ENCODE peak calls at places on chromosome 14, in five cellular contexts. W is GM12878, N is K562, K is HepG2, R is H1. A is an unnamed sample.

GRCh38 chr14:34012978-34013713 is 62.3 kb upstream of the EGLN3 start:
- DNase-seq in K (no peak), N (no peak), W (peak), R (no peak), A (no peak)

GRCh38 chr14:65348137-65348536 is 64.4 kb upstream of the FUT8 start:
- DNase-seq in R (no peak), W (no peak), K (no peak), N (no peak), A (no peak)

GRCh38 chr14:20873370-20874177 is 17.6 kb upstream of the RNASE3 start:
- DNase-seq in N (peak), K (peak), R (peak), W (no peak), A (peak)

GRCh38 chr14:95290021-95290420 is 29.7 kb downstream of the CLMN start:
- DNase-seq in K (no peak), N (no peak), W (no peak), R (no peak), A (no peak)

GRCh38 chr14:21414137-21414631 is 30.4 kb upstream of the SUPT16H start:
- DNase-seq in R (no peak), W (peak), N (no peak), K (no peak), A (no peak)

GRCh38 chr14:66268802-66269334 is 217.3 kb upstream of the CCDC196 start:
- DNase-seq in N (no peak), W (no peak), R (no peak), K (no peak), A (no peak)

GRCh38 chr14:88346048-88346639 is 23.1 kb upstream of the KCNK10 start:
- DNase-seq in W (no peak), K (peak), R (no peak), N (peak), A (no peak)

GRCh38 chr14:59221558-59221957 is 33.1 kb downstream of the DAAM1 start:
- DNase-seq in K (no peak), N (no peak), W (no peak), R (no peak), A (no peak)

GRCh38 chr14:54803396-54803795 is 99.2 kb downstream of the GCH1 start:
- DNase-seq in R (no peak), W (no peak), K (no peak), N (no peak), A (no peak)

GRCh38 chr14:96117101-96117897 is 78.1 kb downstream of the C14orf132 start:
- DNase-seq in W (no peak), R (no peak), K (no peak), N (no peak), A (no peak)

GRCh38 chr14:48725001-48725734 is 861.0 kb downstream of the RPS29 start:
- DNase-seq in W (no peak), R (no peak), K (no peak), N (no peak), A (no peak)

GRCh38 chr14:92563359-92563758 is 49.8 kb downstream of the RIN3 start:
- DNase-seq in R (no peak), W (peak), N (no peak), K (no peak), A (no peak)

GRCh38 chr14:95305940-95306339 is 13.8 kb downstream of the CLMN start:
- DNase-seq in W (no peak), R (no peak), K (no peak), N (no peak), A (no peak)

GRCh38 chr14:87161502-87161901 is 831.5 kb downstream of the GALC start:
- DNase-seq in K (no peak), W (no peak), R (no peak), N (no peak), A (no peak)

GRCh38 chr14:61479746-61480502 is 158.5 kb downstream of the PRKCH start:
- DNase-seq in R (no peak), N (no peak), W (no peak), K (no peak), A (no peak)

GRCh38 chr14:83419420-83419819 is 1885.8 kb upstream of the SEL1L start:
- DNase-seq in W (no peak), K (no peak), R (no peak), N (no peak), A (no peak)

GRCh38 chr14:24880689-24881088 is 169.3 kb downstream of the STXBP6 start:
- DNase-seq in R (no peak), W (no peak), N (no peak), K (no peak), A (no peak)

GRCh38 chr14:52117433-52117832 is 48.6 kb upstream of the NID2 start:
- DNase-seq in N (no peak), R (no peak), K (no peak), W (no peak), A (no peak)

GRCh38 chr14:88384653-88385205 is 728 bp upstream of the SPATA7 start:
- DNase-seq in R (no peak), W (no peak), K (no peak), N (peak), A (no peak)

GRCh38 chr14:70188292-70188607 is 501 bp downstream of the SLC8A3 start:
- DNase-seq in K (no peak), R (no peak), W (no peak), N (no peak), A (no peak)

GRCh38 chr14:32012062-32012461 is 65.0 kb upstream of the ARHGAP5 start:
- DNase-seq in K (no peak), W (no peak), R (no peak), N (no peak), A (no peak)

GRCh38 chr14:74630881-74631690 is 19.0 kb upstream of the LTBP2 start:
- DNase-seq in K (no peak), W (no peak), R (no peak), N (no peak), A (no peak)

GRCh38 chr14:92549853-92550244 is 36.3 kb downstream of the RIN3 start:
- DNase-seq in W (no peak), K (no peak), R (no peak), N (no peak), A (no peak)

GRCh38 chr14:84254205-84254788 is 1275.6 kb upstream of the FLRT2 start:
- DNase-seq in R (no peak), N (no peak), W (no peak), K (no peak), A (no peak)

GRCh38 chr14:61211476-61212262 is 69.5 kb downstream of the TMEM30B start:
- DNase-seq in W (no peak), N (no peak), K (no peak), R (no peak), A (no peak)

GRCh38 chr14:61623927-61624326 is 71.4 kb upstream of the HIF1A start:
- DNase-seq in W (no peak), N (no peak), R (no peak), K (no peak), A (no peak)

GRCh38 chr14:69484444-69485113 is at the start of gene PLEKHD1:
- DNase-seq in K (no peak), R (peak), N (no peak), W (no peak), A (peak)

GRCh38 chr14:71625175-71625574 is 307.1 kb upstream of the RGS6 start:
- DNase-seq in K (no peak), R (no peak), W (no peak), N (no peak), A (no peak)

GRCh38 chr14:56143025-56143424 is 24.8 kb downstream of the PELI2 start:
- DNase-seq in W (no peak), N (no peak), K (no peak), R (no peak), A (no peak)

GRCh38 chr14:21734457-21735074 is 60.9 kb upstream of the OR4E1 start:
- DNase-seq in K (peak), R (no peak), N (peak), W (peak), A (no peak)

GRCh38 chr14:84090837-84091236 is 1439.1 kb upstream of the FLRT2 start:
- DNase-seq in R (no peak), N (no peak), W (no peak), K (no peak), A (no peak)

GRCh38 chr14:79661762-79662161 is 549.5 kb downstream of the DIO2 start:
- DNase-seq in N (no peak), R (no peak), W (no peak), K (no peak), A (no peak)

GRCh38 chr14:88323520-88324199 is 591 bp upstream of the KCNK10 start:
- DNase-seq in K (no peak), N (no peak), W (no peak), R (no peak), A (peak)

GRCh38 chr14:39154594-39155189 is 15.4 kb downstream of the TRAPPC6B start:
- DNase-seq in K (no peak), R (no peak), N (no peak), W (no peak), A (no peak)

GRCh38 chr14:21860172-21860571 is 186.6 kb upstream of the OR4E1 start:
- DNase-seq in N (peak), W (no peak), R (no peak), K (peak), A (peak)

GRCh38 chr14:44988694-44989093 is 26.7 kb downstream of the TOGARAM1 start:
- DNase-seq in R (no peak), N (no peak), W (no peak), K (no peak), A (no peak)

GRCh38 chr14:76328457-76329137 is 47.3 kb upstream of the ESRRB start:
- DNase-seq in K (peak), R (no peak), W (no peak), N (no peak), A (no peak)
- TF ChIP-seq ATF2 in K (no peak), R (no peak), W (no peak), N (no peak), A (no peak)

GRCh38 chr14:101116065-101116464 is 212.5 kb upstream of the RTL1 start:
- DNase-seq in W (no peak), N (no peak), R (no peak), K (no peak), A (no peak)

GRCh38 chr14:101115652-101116051 is 212.1 kb upstream of the RTL1 start:
- DNase-seq in N (no peak), R (no peak), W (no peak), K (no peak), A (no peak)

GRCh38 chr14:101116486-101117130 is 213.1 kb upstream of the RTL1 start:
- DNase-seq in R (no peak), N (no peak), K (no peak), W (no peak), A (no peak)

GRCh38 chr14:101118746-101119610 is 215.5 kb upstream of the RTL1 start:
- DNase-seq in W (no peak), K (no peak), R (no peak), N (no peak), A (no peak)

GRCh38 chr14:101117543-101117942 is 214.0 kb upstream of the RTL1 start:
- DNase-seq in K (no peak), R (no peak), W (no peak), N (no peak), A (no peak)
- TF ChIP-seq ATF2 in K (no peak), R (no peak), W (no peak), N (no peak), A (no peak)

GRCh38 chr14:104546591-104547309 is 32.8 kb upstream of the C14orf180 start:
- DNase-seq in W (no peak), R (no peak), K (no peak), N (no peak), A (no peak)

GRCh38 chr14:104546021-104546491 is 33.5 kb upstream of the C14orf180 start:
- DNase-seq in W (no peak), R (no peak), K (no peak), N (no peak), A (no peak)

GRCh38 chr14:104544362-104544761 is 35.2 kb upstream of the C14orf180 start:
- DNase-seq in R (no peak), K (no peak), W (no peak), N (no peak), A (no peak)

GRCh38 chr14:104547310-104547997 is 32.1 kb upstream of the C14orf180 start:
- DNase-seq in N (no peak), R (no peak), K (no peak), W (no peak), A (no peak)

GRCh38 chr14:104545151-104545931 is 34.2 kb upstream of the C14orf180 start:
- DNase-seq in K (no peak), W (no peak), R (no peak), N (no peak), A (no peak)
- TF ChIP-seq ATF2 in K (no peak), W (no peak), R (no peak), N (no peak), A (no peak)

DNA sequence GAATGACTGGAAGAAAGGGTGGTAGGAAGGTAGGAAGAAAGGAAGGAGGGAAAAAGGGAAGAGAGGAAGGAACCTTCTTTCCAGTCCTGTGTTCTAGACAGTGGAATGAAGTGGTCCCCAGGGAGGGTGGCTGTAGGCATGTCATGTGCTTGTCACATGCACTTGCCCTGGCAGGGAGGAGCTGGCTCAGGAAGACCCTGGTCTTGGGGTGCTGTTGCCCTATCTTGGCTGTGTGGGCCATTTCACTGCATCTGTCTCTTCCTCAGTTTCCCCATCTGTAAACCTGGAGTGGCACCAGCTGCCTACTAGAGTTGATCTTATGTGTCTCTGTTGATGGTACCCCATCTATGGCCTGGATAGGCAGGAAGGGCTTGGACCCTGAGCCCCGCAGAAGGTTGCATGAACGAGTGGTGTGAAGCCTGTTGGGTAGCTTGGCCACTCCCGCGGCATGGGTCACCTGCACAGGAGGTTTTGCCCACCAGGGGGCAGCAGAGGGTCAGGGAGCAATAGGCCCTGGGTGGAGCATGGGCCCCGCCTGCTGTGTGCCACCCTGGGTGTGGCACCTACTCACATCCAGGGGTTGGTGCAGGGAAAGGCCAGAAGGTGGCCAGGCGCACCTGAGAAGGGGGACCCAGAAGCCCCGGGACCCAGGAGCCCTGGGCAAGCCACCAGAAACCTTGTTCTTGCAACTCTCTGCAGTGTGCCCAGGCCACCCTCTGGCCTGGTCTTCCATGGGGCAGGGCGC is 25.1 kb downstream of the MEG3 start:
- DNase-seq in N (peak), R (peak), K (peak), W (no peak), A (peak)
- TF ChIP-seq ATF2 in N (no peak), R (no peak), K (no peak), W (no peak), A (no peak)

GRCh38 chr14:101817511-101818001 is 56.0 kb downstream of the PPP2R5C start:
- DNase-seq in R (no peak), K (no peak), N (peak), W (no peak), A (no peak)
- TF ChIP-seq ATF2 in R (no peak), K (no peak), N (no peak), W (no peak), A (no peak)

GRCh38 chr14:50964683-50965390 is 20.6 kb upstream of the PYGL start:
- DNase-seq in R (no peak), W (no peak), K (peak), N (no peak), A (no peak)
- TF ChIP-seq ATF2 in R (no peak), W (no peak), K (no peak), N (no peak), A (no peak)

GRCh38 chr14:51020024-51020710 is 74.7 kb downstream of the TRIM9 start:
- DNase-seq in N (no peak), K (no peak), R (no peak), W (no peak), A (no peak)

GRCh38 chr14:51022769-51023168 is 72.1 kb downstream of the TRIM9 start:
- DNase-seq in K (no peak), W (no peak), N (no peak), R (no peak), A (no peak)

GRCh38 chr14:51014625-51015024 is 70.3 kb upstream of the PYGL start:
- DNase-seq in W (no peak), R (no peak), K (no peak), N (no peak), A (no peak)

GRCh38 chr14:51019089-51019488 is 74.8 kb upstream of the PYGL start:
- DNase-seq in R (no peak), K (no peak), N (no peak), W (no peak), A (no peak)

DNA sequence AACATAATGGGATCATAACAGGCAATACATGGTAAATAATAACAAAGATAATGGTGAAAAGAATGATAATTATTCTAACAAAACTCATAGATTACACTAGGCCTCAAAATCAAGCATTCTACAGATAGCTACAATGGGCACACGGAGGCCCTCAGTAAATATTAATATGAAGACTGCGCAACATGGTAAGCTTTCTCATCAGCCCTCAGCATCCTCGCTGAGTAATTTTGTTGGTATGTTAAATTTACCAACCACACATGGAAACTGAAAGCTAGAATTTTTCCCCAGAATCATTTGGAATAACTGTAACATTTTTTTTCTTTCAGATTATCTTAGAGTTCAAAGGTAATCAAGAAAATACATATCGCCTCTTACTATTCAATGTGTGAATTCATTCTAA is 74.2 kb upstream of the PYGL start:
- DNase-seq in W (no peak), K (no peak), N (no peak), R (no peak), A (no peak)
- TF ChIP-seq ATF2 in W (no peak), K (no peak), N (no peak), R (no peak), A (no peak)

GRCh38 chr14:94100847-94101246 is 9.7 kb upstream of the IFI27 start:
- DNase-seq in K (no peak), W (no peak), N (no peak), R (no peak), A (no peak)

GRCh38 chr14:94099006-94099405 is 11.5 kb upstream of the IFI27 start:
- DNase-seq in K (no peak), W (no peak), N (no peak), R (no peak), A (no peak)

GRCh38 chr14:94103554-94104165 is 6.9 kb upstream of the IFI27 start:
- DNase-seq in R (no peak), K (no peak), N (no peak), W (no peak), A (no peak)

GRCh38 chr14:94102768-94103482 is 7.6 kb upstream of the IFI27 start:
- DNase-seq in W (no peak), K (no peak), R (no peak), N (no peak), A (no peak)

DNA sequence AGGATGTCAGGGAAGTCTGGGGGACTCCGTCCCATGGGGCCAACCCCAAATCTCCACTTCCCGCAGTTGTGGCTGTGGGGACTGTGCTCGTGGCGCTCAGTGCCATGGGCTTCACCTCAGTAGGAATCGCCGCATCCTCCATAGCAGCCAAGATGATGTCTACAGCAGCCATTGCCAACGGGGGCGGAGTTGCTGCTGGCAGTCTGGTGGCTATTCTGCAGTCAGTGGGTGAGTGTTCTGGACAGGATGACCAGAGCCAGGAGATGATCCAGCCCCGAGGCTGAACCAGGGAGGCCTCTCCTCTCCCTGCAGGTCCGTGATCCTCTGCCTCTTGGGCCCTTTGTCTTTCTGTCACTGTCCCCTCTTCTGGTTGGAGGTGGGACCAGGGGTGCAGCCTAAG is 8.8 kb upstream of the IFI27 start:
- DNase-seq in R (no peak), N (no peak), K (no peak), W (no peak), A (no peak)
- TF ChIP-seq ATF2 in R (no peak), N (no peak), K (no peak), W (no peak), A (no peak)

DNA sequence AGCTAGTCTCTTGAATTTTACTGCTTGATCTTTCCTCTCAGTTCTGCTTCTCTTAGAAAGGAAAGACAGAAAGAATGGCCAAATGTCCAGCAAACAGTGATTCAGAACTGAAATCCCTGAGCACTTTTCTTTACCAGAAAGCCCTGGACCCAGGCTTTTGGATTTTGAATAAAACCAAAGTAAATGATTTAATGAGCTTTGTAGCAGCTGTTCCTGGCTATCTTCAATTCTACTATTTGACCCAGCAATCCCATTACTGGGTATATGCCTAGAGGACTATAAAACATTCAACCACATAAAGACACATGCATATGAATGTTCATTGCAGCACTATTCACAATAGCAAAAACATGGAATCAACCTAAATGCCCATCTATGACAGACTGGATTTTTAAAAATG is 187.2 kb downstream of the PRKD1 start:
- DNase-seq in W (no peak), R (no peak), N (no peak), K (no peak), A (no peak)
- TF ChIP-seq ATF2 in W (no peak), R (no peak), N (no peak), K (no peak), A (no peak)

GRCh38 chr14:104425171-104425681 is 154.3 kb upstream of the C14orf180 start:
- DNase-seq in N (no peak), K (no peak), R (no peak), W (no peak), A (no peak)
- TF ChIP-seq ATF2 in N (no peak), K (no peak), R (no peak), W (no peak), A (no peak)

A was measured in WTC11.